ENCODE peak calls at places on chromosomes 13 and 19, in nine cellular contexts. V is heart left ventricle; G is GM20000; D is CD4-positive, alpha-beta memory T cell; K is stimulated activated naive CD8-positive, alpha-beta T cell treated with anti-CD3 and anti-CD28 coated beads, Interleukin-15, Interleukin-2, amounts not matched to agents 100 U/mL and 50 U/mL, for 24 hours; O is activated T-helper 1 cell treated with anti-CD3 and anti-CD28 coated beads, Interleukin-12 subunit alpha, Interleukin-12 subunit beta, Interleukin-2, Interleukin-4 antibody, amounts not matched to agents 30 ng/mL and 10 ng/mL and 1 ng/mL, durations not matched to agents 14 hours and 24 hours and 36 hours; E is stimulated activated CD4-positive, alpha-beta T cell treated with anti-CD3 and anti-CD28 coated beads, Interleukin-15, amount 100 ng/mL, for 1 hour; R is stimulated activated CD8-positive, alpha-beta memory T cell treated with anti-CD3 and anti-CD28 coated beads, Interleukin-7, amount 100 ng/mL, for 24 hours; I is activated CD4-positive, CD25-positive, alpha-beta regulatory T cell. S is an unnamed sample.

GRCh38 chr13:69928262-69928661 is 179.4 kb upstream of the ATXN8OS start:
- DNase-seq in V (no peak), O (no peak), R (no peak), D (no peak), I (no peak), G (no peak), K (no peak), E (no peak), S (no peak)

GRCh38 chr13:73767747-73768315 is 366.4 kb downstream of the KLF12 start:
- DNase-seq in V (no peak), R (no peak), E (peak), I (peak), D (no peak), O (no peak), G (peak), K (peak), S (no peak)

GRCh38 chr19:54439174-54439851 is 9.7 kb upstream of the LENG8 start:
- DNase-seq in D (no peak), I (no peak), R (no peak), K (peak), G (no peak), V (peak), O (no peak), E (no peak), S (no peak)

GRCh38 chr13:107203146-107203847 is 635.4 kb upstream of the ARGLU1 start:
- DNase-seq in I (no peak), D (no peak), E (no peak), K (no peak), G (peak), R (no peak), O (no peak), V (no peak), S (no peak)

GRCh38 chr19:41997851-41998229 is 3.8 kb upstream of the ATP1A3 start:
- DNase-seq in D (no peak), O (no peak), K (no peak), V (no peak), E (no peak), G (peak), I (no peak), R (no peak), S (no peak)

GRCh38 chr13:33169273-33169980 is 116.1 kb downstream of the STARD13 start:
- DNase-seq in O (no peak), D (no peak), G (no peak), R (no peak), I (no peak), K (no peak), E (no peak), V (no peak), S (no peak)

GRCh38 chr13:112332727-112333126 is 43.4 kb upstream of the SPACA7 start:
- DNase-seq in V (no peak), K (no peak), R (no peak), D (no peak), G (no peak), E (no peak), I (no peak), O (no peak), S (no peak)

GRCh38 chr19:29871143-29871542 is 59.4 kb downstream of the CCNE1 start:
- DNase-seq in K (no peak), D (no peak), G (no peak), E (no peak), O (no peak), V (no peak), R (no peak), I (no peak), S (no peak)

GRCh38 chr19:754530-754929 is 3.6 kb downstream of the MISP start:
- DNase-seq in R (no peak), E (no peak), V (no peak), K (no peak), G (no peak), D (no peak), O (no peak), I (no peak), S (no peak)

GRCh38 chr13:42474954-42475353 is 99.0 kb upstream of the TNFSF11 start:
- DNase-seq in I (no peak), E (no peak), V (no peak), K (peak), G (no peak), D (peak), O (no peak), R (no peak), S (no peak)

GRCh38 chr19:55119053-55119452 is 1.6 kb upstream of the PPP1R12C start:
- DNase-seq in R (no peak), O (no peak), V (no peak), I (no peak), D (peak), E (no peak), G (no peak), K (no peak), S (peak)

GRCh38 chr13:95073826-95074345 is 227.4 kb downstream of the ABCC4 start:
- DNase-seq in V (no peak), K (no peak), R (no peak), E (no peak), D (no peak), O (no peak), I (no peak), G (no peak), S (no peak)

S was measured in naive thymus-derived CD4-positive, alpha-beta T cell.